ENCODE peak calls at places on chromosomes 2 and 18, in nine cellular contexts. One of them, this sample, is unnamed.

GRCh38 chr2:144015036-144015435 is 504.9 kb downstream of the ZEB2 start:
- DNase-seq in sigmoid colon: no peak
- DNase-seq in HCT116: no peak
- DNase-seq in A549: no peak
- DNase-seq in body of pancreas: no peak
- DNase-seq in stomach: no peak
- DNase-seq in adrenal gland: no peak
- DNase-seq in suprapubic skin: no peak
- DNase-seq in heart left ventricle: no peak
- DNase-seq in this sample: no peak

GRCh38 chr18:23964282-23965238 is 50.0 kb upstream of the TTC39C start:
- DNase-seq in sigmoid colon: no peak
- DNase-seq in HCT116: peak
- DNase-seq in A549: peak
- DNase-seq in body of pancreas: peak
- DNase-seq in stomach: no peak
- DNase-seq in adrenal gland: no peak
- DNase-seq in suprapubic skin: no peak
- DNase-seq in heart left ventricle: no peak
- DNase-seq in this sample: no peak

GRCh38 chr2:38682008-38682575 is 16.2 kb downstream of the GALM start:
- DNase-seq in sigmoid colon: no peak
- DNase-seq in HCT116: no peak
- DNase-seq in A549: no peak
- DNase-seq in body of pancreas: no peak
- DNase-seq in stomach: no peak
- DNase-seq in adrenal gland: peak
- DNase-seq in suprapubic skin: no peak
- DNase-seq in heart left ventricle: no peak
- DNase-seq in this sample: no peak

GRCh38 chr2:137031731-137032130 is 266.4 kb downstream of the THSD7B start:
- DNase-seq in sigmoid colon: no peak
- DNase-seq in HCT116: no peak
- DNase-seq in A549: no peak
- DNase-seq in body of pancreas: no peak
- DNase-seq in stomach: no peak
- DNase-seq in adrenal gland: no peak
- DNase-seq in suprapubic skin: no peak
- DNase-seq in heart left ventricle: no peak
- DNase-seq in this sample: no peak

GRCh38 chr2:31193806-31194205 is 23.5 kb downstream of the CAPN14 start:
- DNase-seq in sigmoid colon: no peak
- DNase-seq in HCT116: no peak
- DNase-seq in A549: no peak
- DNase-seq in body of pancreas: no peak
- DNase-seq in stomach: no peak
- DNase-seq in adrenal gland: no peak
- DNase-seq in suprapubic skin: no peak
- DNase-seq in heart left ventricle: no peak
- DNase-seq in this sample: no peak

GRCh38 chr18:3593381-3593903 is 143.5 kb downstream of the TGIF1 start:
- DNase-seq in sigmoid colon: no peak
- DNase-seq in HCT116: no peak
- DNase-seq in A549: peak
- DNase-seq in body of pancreas: no peak
- DNase-seq in stomach: no peak
- DNase-seq in adrenal gland: peak
- DNase-seq in suprapubic skin: peak
- DNase-seq in heart left ventricle: peak
- DNase-seq in this sample: no peak

GRCh38 chr18:68489018-68489792 is 225.7 kb downstream of the TMX3 start:
- DNase-seq in sigmoid colon: no peak
- DNase-seq in HCT116: no peak
- DNase-seq in A549: no peak
- DNase-seq in body of pancreas: no peak
- DNase-seq in stomach: no peak
- DNase-seq in adrenal gland: no peak
- DNase-seq in suprapubic skin: no peak
- DNase-seq in heart left ventricle: no peak
- DNase-seq in this sample: no peak

GRCh38 chr2:238082151-238082550 is 18.0 kb upstream of the ESPNL start:
- DNase-seq in sigmoid colon: no peak
- DNase-seq in HCT116: no peak
- DNase-seq in A549: no peak
- DNase-seq in body of pancreas: no peak
- DNase-seq in stomach: peak
- DNase-seq in adrenal gland: peak
- DNase-seq in suprapubic skin: peak
- DNase-seq in heart left ventricle: no peak
- DNase-seq in this sample: no peak

GRCh38 chr18:49697757-49698595 is 115.4 kb downstream of the ACAA2 start:
- DNase-seq in sigmoid colon: no peak
- DNase-seq in HCT116: no peak
- DNase-seq in A549: no peak
- DNase-seq in body of pancreas: peak
- DNase-seq in stomach: no peak
- DNase-seq in adrenal gland: no peak
- DNase-seq in suprapubic skin: no peak
- DNase-seq in heart left ventricle: peak
- DNase-seq in this sample: no peak

GRCh38 chr2:171669121-171669520 is 18.1 kb upstream of the DYNC1I2 start:
- DNase-seq in sigmoid colon: no peak
- DNase-seq in HCT116: no peak
- DNase-seq in A549: no peak
- DNase-seq in body of pancreas: no peak
- DNase-seq in stomach: no peak
- DNase-seq in adrenal gland: no peak
- DNase-seq in suprapubic skin: no peak
- DNase-seq in heart left ventricle: no peak
- DNase-seq in this sample: no peak

GRCh38 chr2:86747708-86748627 is 27.9 kb downstream of the RMND5A start:
- DNase-seq in sigmoid colon: no peak
- DNase-seq in HCT116: peak
- DNase-seq in A549: peak
- DNase-seq in body of pancreas: no peak
- DNase-seq in stomach: no peak
- DNase-seq in adrenal gland: no peak
- DNase-seq in suprapubic skin: no peak
- DNase-seq in heart left ventricle: no peak
- DNase-seq in this sample: no peak

GRCh38 chr2:80530442-80531064 is 226.0 kb upstream of the LRRTM1 start:
- DNase-seq in sigmoid colon: no peak
- DNase-seq in HCT116: no peak
- DNase-seq in A549: no peak
- DNase-seq in body of pancreas: no peak
- DNase-seq in stomach: no peak
- DNase-seq in adrenal gland: no peak
- DNase-seq in suprapubic skin: no peak
- DNase-seq in heart left ventricle: no peak
- DNase-seq in this sample: no peak

GRCh38 chr2:211157856-211158463 is 601.6 kb downstream of the CPS1 start:
- DNase-seq in sigmoid colon: peak
- DNase-seq in HCT116: peak
- DNase-seq in A549: peak
- DNase-seq in body of pancreas: peak
- DNase-seq in stomach: peak
- DNase-seq in adrenal gland: peak
- DNase-seq in suprapubic skin: peak
- DNase-seq in heart left ventricle: peak
- DNase-seq in this sample: peak

DNA sequence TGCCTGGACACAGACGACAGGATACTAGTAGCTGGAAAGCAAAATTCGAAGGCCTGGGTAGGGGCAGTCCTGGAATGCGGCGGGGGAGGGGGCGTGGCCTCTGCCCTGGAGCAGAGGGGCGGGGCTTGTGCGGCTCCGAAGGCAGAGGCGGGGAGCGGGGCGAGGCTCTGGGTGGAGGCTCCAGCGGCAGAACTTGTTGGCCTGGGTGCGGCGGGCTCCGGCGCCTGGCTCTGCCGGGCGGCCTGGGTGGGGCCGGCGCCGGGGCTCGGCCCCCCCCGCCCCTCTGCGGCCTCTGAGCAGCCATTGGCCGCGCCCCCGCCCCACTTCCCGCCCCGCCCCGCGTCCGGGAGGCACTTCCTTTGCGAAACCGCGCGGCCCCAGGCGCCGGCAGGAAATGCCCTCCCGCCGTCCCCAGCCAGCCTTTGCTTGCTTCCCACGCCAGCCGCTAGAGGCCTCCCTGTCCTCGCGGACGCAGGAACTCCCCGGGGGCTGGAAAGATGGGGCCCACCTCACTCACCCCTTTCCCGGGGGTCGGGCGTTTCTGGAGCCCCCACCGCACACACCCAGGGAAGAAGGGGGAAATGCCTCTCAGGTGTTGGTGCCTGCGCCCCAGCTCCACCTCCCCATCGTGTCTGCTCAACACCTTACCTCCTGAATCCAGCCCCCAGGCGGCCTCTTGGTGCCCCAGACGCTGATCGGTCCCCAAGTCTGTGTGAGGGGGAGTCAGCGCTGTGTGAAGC is 6.7 kb downstream of the CTDSP1 start:
- DNase-seq in sigmoid colon: peak
- DNase-seq in HCT116: peak
- DNase-seq in A549: peak
- DNase-seq in body of pancreas: peak
- DNase-seq in stomach: peak
- DNase-seq in adrenal gland: peak
- DNase-seq in suprapubic skin: peak
- DNase-seq in heart left ventricle: peak
- DNase-seq in this sample: peak
- TF ChIP-seq POLR2A in sigmoid colon: no peak
- TF ChIP-seq POLR2A in HCT116: no peak
- TF ChIP-seq POLR2A in A549: no peak
- TF ChIP-seq POLR2A in body of pancreas: peak
- TF ChIP-seq POLR2A in stomach: peak
- TF ChIP-seq POLR2A in adrenal gland: no peak
- TF ChIP-seq POLR2A in suprapubic skin: no peak
- TF ChIP-seq POLR2A in heart left ventricle: no peak
- TF ChIP-seq POLR2A in this sample: no peak

DNA sequence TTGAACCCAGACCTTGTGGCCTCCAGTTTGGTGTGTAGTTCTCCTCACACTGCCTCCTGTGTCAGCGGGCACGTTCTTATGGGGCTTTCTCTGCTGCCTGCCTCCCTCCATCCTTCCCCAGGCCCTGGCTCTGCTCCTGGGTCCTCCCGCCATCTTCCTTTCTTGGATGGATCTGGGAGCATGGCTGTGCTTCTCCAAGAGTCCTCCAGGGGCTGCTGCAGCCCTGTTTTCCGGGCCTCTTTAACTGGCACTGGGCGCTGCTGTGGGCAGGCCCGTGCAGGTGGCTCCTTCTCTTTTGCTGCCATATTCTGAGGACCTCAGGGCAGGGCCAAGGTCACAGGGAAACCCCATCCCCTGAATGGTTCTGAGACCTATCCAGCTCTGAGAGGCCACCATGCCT is 17.8 kb downstream of the THNSL2 start:
- DNase-seq in sigmoid colon: no peak
- DNase-seq in HCT116: no peak
- DNase-seq in A549: peak
- DNase-seq in body of pancreas: no peak
- DNase-seq in stomach: no peak
- DNase-seq in adrenal gland: no peak
- DNase-seq in suprapubic skin: no peak
- DNase-seq in heart left ventricle: no peak
- DNase-seq in this sample: no peak
- TF ChIP-seq CTCF in sigmoid colon: no peak
- TF ChIP-seq CTCF in HCT116: peak
- TF ChIP-seq CTCF in A549: no peak
- TF ChIP-seq CTCF in body of pancreas: no peak
- TF ChIP-seq CTCF in stomach: no peak
- TF ChIP-seq CTCF in adrenal gland: no peak
- TF ChIP-seq CTCF in suprapubic skin: no peak
- TF ChIP-seq CTCF in heart left ventricle: no peak
- TF ChIP-seq CTCF in this sample: no peak

DNA sequence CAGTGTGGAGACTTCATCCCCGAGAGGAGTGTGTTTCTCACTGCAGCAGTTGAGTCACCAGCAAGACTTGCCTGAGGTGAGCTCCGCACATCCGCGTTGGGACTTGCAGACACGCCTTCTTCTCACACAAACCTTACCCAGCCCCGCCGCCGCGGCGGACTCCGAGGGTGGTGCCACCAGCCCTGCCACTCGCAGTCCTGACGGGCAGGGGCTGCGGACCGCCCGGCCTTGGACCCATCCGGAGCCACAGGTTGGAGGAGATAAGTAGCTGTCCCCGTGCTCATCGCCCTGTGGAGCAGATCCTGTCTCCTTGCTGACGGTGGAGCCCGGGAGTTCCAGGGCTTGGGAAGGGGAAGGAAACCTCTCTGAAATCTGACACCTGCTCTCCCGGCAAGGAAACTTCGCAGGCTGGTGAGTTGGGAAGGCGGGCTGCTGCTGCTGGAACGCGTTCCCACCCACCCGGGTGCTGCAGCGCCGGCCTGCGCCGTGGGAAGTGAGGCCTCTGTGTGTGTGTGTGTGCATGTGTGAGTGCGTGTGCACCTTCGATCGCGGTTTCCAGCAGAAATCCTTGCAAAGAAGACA is at the start of gene RAB27B:
- DNase-seq in sigmoid colon: peak
- DNase-seq in HCT116: peak
- DNase-seq in A549: peak
- DNase-seq in body of pancreas: peak
- DNase-seq in stomach: peak
- DNase-seq in adrenal gland: peak
- DNase-seq in suprapubic skin: peak
- DNase-seq in heart left ventricle: peak
- DNase-seq in this sample: peak
- TF ChIP-seq POLR2A in sigmoid colon: peak
- TF ChIP-seq POLR2A in HCT116: no peak
- TF ChIP-seq POLR2A in A549: peak
- TF ChIP-seq POLR2A in body of pancreas: peak
- TF ChIP-seq POLR2A in stomach: peak
- TF ChIP-seq POLR2A in adrenal gland: no peak
- TF ChIP-seq POLR2A in suprapubic skin: no peak
- TF ChIP-seq POLR2A in heart left ventricle: no peak
- TF ChIP-seq POLR2A in this sample: no peak

GRCh38 chr2:201680743-201681142 is 17.7 kb downstream of the MPP4 start:
- DNase-seq in sigmoid colon: no peak
- DNase-seq in HCT116: peak
- DNase-seq in A549: peak
- DNase-seq in body of pancreas: no peak
- DNase-seq in stomach: no peak
- DNase-seq in adrenal gland: no peak
- DNase-seq in suprapubic skin: no peak
- DNase-seq in heart left ventricle: no peak
- DNase-seq in this sample: no peak
- TF ChIP-seq CTCF in sigmoid colon: no peak
- TF ChIP-seq CTCF in HCT116: peak
- TF ChIP-seq CTCF in A549: peak
- TF ChIP-seq CTCF in body of pancreas: peak
- TF ChIP-seq CTCF in stomach: no peak
- TF ChIP-seq CTCF in adrenal gland: no peak
- TF ChIP-seq CTCF in suprapubic skin: no peak
- TF ChIP-seq CTCF in heart left ventricle: peak
- TF ChIP-seq CTCF in this sample: no peak

This sample was measured in breast epithelium.